ENCODE peak calls at places on chromosome 2, in nine cellular contexts. N, M, P, K, U, D, B, O and G are unnamed samples.

GRCh38 chr2:111534816-111535803 is 348.9 kb downstream of the ANAPC1 start:
- DNase-seq in P (no peak), B (peak), N (peak), O (no peak), D (no peak), U (no peak), K (peak), M (no peak), G (peak)

GRCh38 chr2:191318729-191319078 is 73.5 kb downstream of the MYO1B start:
- DNase-seq in D (peak), U (no peak), O (peak), K (no peak), M (no peak), N (peak), B (no peak), P (no peak), G (peak)

GRCh38 chr2:172440795-172441194 is 13.4 kb downstream of the ITGA6 start:
- DNase-seq in N (no peak), P (no peak), K (no peak), B (no peak), M (no peak), U (no peak), D (no peak), O (no peak), G (peak)

GRCh38 chr2:57842531-57842930 is 204.1 kb upstream of the VRK2 start:
- DNase-seq in B (no peak), P (no peak), O (no peak), K (no peak), M (no peak), N (no peak), U (no peak), D (no peak), G (no peak)

GRCh38 chr2:184030245-184030644 is 568.1 kb upstream of the ZNF804A start:
- DNase-seq in B (no peak), P (no peak), U (no peak), K (no peak), M (no peak), O (no peak), D (no peak), N (no peak), G (no peak)

GRCh38 chr2:235779444-235779896 is 285.6 kb downstream of the AGAP1 start:
- DNase-seq in M (peak), B (peak), D (peak), K (peak), P (no peak), N (peak), U (peak), O (peak), G (peak)

GRCh38 chr2:142748559-142749099 is 128.8 kb upstream of the KYNU start:
- DNase-seq in B (no peak), O (no peak), K (no peak), D (no peak), M (no peak), U (no peak), P (no peak), N (no peak), G (no peak)

GRCh38 chr2:169840747-169841142 is 13.5 kb downstream of the UBR3 start:
- DNase-seq in O (no peak), N (no peak), P (no peak), K (no peak), U (no peak), D (no peak), B (no peak), M (no peak), G (no peak)

GRCh38 chr2:88690591-88691338 is 708 bp upstream of the RPIA start:
- DNase-seq in P (no peak), B (peak), K (peak), O (no peak), N (no peak), U (no peak), D (no peak), M (no peak), G (peak)

GRCh38 chr2:225456619-225457260 is 57.2 kb downstream of the NYAP2 start:
- DNase-seq in P (no peak), K (no peak), B (no peak), M (no peak), O (no peak), N (no peak), D (no peak), U (no peak), G (no peak)

GRCh38 chr2:152093464-152093863 is 5.4 kb downstream of the CACNB4 start:
- DNase-seq in B (no peak), K (no peak), U (no peak), N (no peak), M (no peak), P (no peak), O (no peak), D (peak), G (no peak)

GRCh38 chr2:118847447-118848172 is at the start of gene EN1:
- DNase-seq in P (no peak), N (no peak), D (no peak), O (no peak), M (peak), K (no peak), U (no peak), B (no peak), G (peak)

GRCh38 chr2:204453730-204454167 is 91.5 kb upstream of the PARD3B start:
- DNase-seq in O (no peak), P (no peak), M (no peak), N (peak), D (no peak), B (peak), K (peak), U (no peak), G (peak)

GRCh38 chr2:221312634-221313033 is 259.5 kb downstream of the EPHA4 start:
- DNase-seq in K (no peak), M (no peak), B (no peak), N (no peak), D (no peak), O (no peak), P (no peak), U (no peak), G (no peak)

DNA sequence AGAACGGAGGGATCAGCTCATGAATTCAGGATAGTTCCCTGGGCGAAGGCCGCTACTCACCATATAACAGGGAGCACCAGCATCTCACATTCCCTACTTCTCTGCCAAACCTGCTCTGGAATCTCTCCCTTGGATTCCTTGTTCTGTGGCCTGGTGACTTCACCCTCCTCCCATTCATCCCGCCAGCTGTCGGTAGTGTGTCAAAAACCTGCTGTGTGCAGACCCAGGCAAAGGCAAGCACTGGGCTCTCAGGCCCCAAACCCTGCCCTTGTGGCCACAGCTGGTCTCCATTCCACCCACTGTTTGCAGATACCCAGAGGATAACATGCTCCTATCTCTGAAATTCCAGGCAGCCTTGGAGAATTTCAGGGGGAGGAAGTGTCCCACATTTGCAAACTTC is 151.6 kb downstream of the CAPN13 start:
- DNase-seq in U (no peak), O (no peak), M (no peak), D (no peak), B (no peak), K (no peak), P (no peak), N (peak), G (no peak)
- TF ChIP-seq CTCF in U (no peak), O (no peak), M (no peak), D (no peak), B (no peak), K (no peak), P (no peak), N (peak), G (no peak)

GRCh38 chr2:109230980-109231420 is 102.0 kb downstream of the SH3RF3 start:
- DNase-seq in B (no peak), P (no peak), M (no peak), D (no peak), N (no peak), K (no peak), U (no peak), O (no peak), G (no peak)
- TF ChIP-seq CTCF in B (no peak), P (no peak), M (no peak), D (no peak), N (no peak), K (no peak), U (no peak), O (no peak), G (no peak)

DNA sequence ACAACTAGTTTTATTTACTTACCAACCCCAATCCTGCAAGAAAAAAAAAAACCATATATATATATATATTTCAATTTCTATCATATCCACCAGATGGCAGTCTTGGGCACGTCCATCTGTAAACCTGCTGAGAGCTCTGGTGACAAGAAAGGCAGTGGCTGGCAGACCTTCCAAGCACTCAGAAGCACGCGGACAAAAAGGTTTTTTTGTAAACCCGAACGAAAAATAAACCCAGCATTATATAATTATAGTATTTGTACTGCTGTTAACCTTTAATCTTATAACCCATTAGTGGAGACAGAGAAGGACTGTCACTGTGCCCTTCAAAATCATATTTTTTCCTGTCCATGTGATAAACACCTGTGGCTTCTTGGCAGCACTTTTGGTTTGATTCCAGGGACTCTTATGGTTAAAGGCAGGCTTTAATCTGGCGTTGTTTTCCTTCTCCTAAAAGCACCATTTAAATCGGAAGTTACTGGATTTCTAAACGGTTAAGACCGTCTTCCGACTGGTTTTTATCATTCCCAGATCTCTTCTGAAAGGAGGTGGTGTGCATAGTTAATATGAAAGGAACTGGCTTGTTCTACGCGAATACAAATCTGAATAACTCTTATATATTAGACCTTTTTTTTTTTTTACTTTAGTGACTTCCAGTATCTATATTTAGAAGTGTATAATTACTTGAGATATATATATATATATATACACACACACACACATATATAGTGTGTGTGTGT is 31.0 kb upstream of the SLC3A1 start:
- DNase-seq in M (peak), P (no peak), O (peak), D (peak), N (peak), K (peak), B (peak), U (no peak), G (peak)
- TF ChIP-seq CTCF in M (peak), P (no peak), O (peak), D (peak), N (peak), K (peak), B (peak), U (peak), G (peak)

GRCh38 chr2:54723300-54724149 is at the start of gene EML6:
- DNase-seq in K (peak), M (peak), U (peak), B (peak), D (peak), N (peak), O (peak), P (peak), G (peak)
- TF ChIP-seq CTCF in K (peak), M (peak), U (peak), B (no peak), D (peak), N (peak), O (peak), P (no peak), G (peak)